ENCODE peak calls at places on chromosomes 13 and 19, in five cellular contexts. X is NCI-H446; Y is NCI-H1105; Q is activated naive CD4-positive, alpha-beta T cell; O is hippocampal formation. C is an unnamed sample.

GRCh38 chr13:45352031-45352430 is 11.0 kb upstream of the TPT1 start:
- DNase-seq in Q (no peak), Y (no peak), X (no peak), O (no peak), C (no peak)

GRCh38 chr13:111939285-111940278 is 127.4 kb upstream of the SOX1 start:
- DNase-seq in Y (peak), O (no peak), X (no peak), Q (no peak), C (no peak)

GRCh38 chr19:6767081-6767356 is 216 bp downstream of the SH2D3A start:
- DNase-seq in Q (no peak), Y (peak), O (no peak), X (no peak), C (no peak)

GRCh38 chr13:114161644-114162532 is 17.2 kb upstream of the CFAP97D2 start:
- DNase-seq in O (no peak), X (no peak), Q (no peak), Y (no peak), C (no peak)

GRCh38 chr13:60562081-60562764 is 165.2 kb downstream of the TDRD3 start:
- DNase-seq in X (no peak), Y (no peak), Q (no peak), O (no peak), C (no peak)

GRCh38 chr19:30093966-30094770 is 152.1 kb downstream of the URI1 start:
- DNase-seq in X (no peak), Q (no peak), O (no peak), Y (no peak), C (no peak)

GRCh38 chr19:13077233-13077632 is 25.4 kb downstream of the LYL1 start:
- DNase-seq in Y (no peak), X (no peak), O (no peak), Q (no peak), C (peak)

GRCh38 chr19:43525836-43526771 is 897 bp downstream of the ETHE1 start:
- DNase-seq in O (no peak), Q (peak), Y (no peak), X (no peak), C (no peak)

GRCh38 chr19:14023404-14024235 is 4.3 kb upstream of the RLN3 start:
- DNase-seq in O (no peak), Y (no peak), Q (no peak), X (no peak), C (peak)

GRCh38 chr19:16062789-16063188 is 13.5 kb upstream of the TPM4 start:
- DNase-seq in Y (peak), X (no peak), O (no peak), Q (peak), C (peak)

GRCh38 chr19:2607712-2608601 is 94.5 kb downstream of the GNG7 start:
- DNase-seq in Y (peak), Q (peak), O (no peak), X (no peak), C (no peak)

GRCh38 chr19:11054200-11054599 is 35.1 kb upstream of the LDLR start:
- DNase-seq in Q (no peak), O (no peak), X (no peak), Y (no peak), C (no peak)

GRCh38 chr13:37651371-37651770 is 52.8 kb upstream of the POSTN start:
- DNase-seq in X (no peak), Y (no peak), Q (no peak), O (no peak), C (no peak)

GRCh38 chr13:27211271-27211670 is 39.7 kb upstream of the USP12 start:
- DNase-seq in Q (no peak), O (no peak), X (no peak), Y (no peak), C (no peak)

GRCh38 chr19:55717251-55717650 is 21.0 kb downstream of the NLRP9 start:
- DNase-seq in O (no peak), Y (no peak), X (no peak), Q (no peak), C (no peak)

GRCh38 chr13:67023088-67023893 is 206.8 kb downstream of the PCDH9 start:
- DNase-seq in X (no peak), Q (no peak), Y (peak), O (no peak), C (peak)

GRCh38 chr19:48445606-48446481 is at the start of gene GRWD1:
- DNase-seq in Y (peak), Q (peak), X (peak), O (peak), C (peak)

GRCh38 chr13:44969858-44970484 is 19.3 kb downstream of the NUFIP1 start:
- DNase-seq in Y (peak), O (peak), X (peak), Q (no peak), C (no peak)

GRCh38 chr19:39038098-39038497 is 5.7 kb upstream of the FBXO27 start:
- DNase-seq in Q (no peak), O (peak), Y (no peak), X (no peak), C (peak)

GRCh38 chr19:46731007-46731501 is 14.1 kb upstream of the PRKD2 start:
- DNase-seq in X (no peak), Y (no peak), O (peak), Q (no peak), C (no peak)

GRCh38 chr19:289651-290538 is 1.3 kb downstream of the PLPP2 start:
- DNase-seq in Q (no peak), Y (no peak), X (no peak), O (no peak), C (no peak)

GRCh38 chr19:46446021-46446420 is 17.3 kb upstream of the PNMA8C start:
- DNase-seq in Y (no peak), X (no peak), O (no peak), Q (no peak), C (no peak)

GRCh38 chr13:109699628-109700071 is 86.7 kb downstream of the IRS2 start:
- DNase-seq in Q (no peak), X (no peak), Y (no peak), O (no peak), C (no peak)

GRCh38 chr13:39130298-39130697 is 92.0 kb downstream of the NHLRC3 start:
- DNase-seq in X (no peak), Y (no peak), Q (no peak), O (no peak), C (no peak)

GRCh38 chr19:32750441-32751055 is 31.0 kb downstream of the TDRD12 start:
- DNase-seq in Y (no peak), O (no peak), Q (no peak), X (no peak), C (no peak)

GRCh38 chr13:111282997-111283396 is 37.4 kb upstream of the TEX29 start:
- DNase-seq in Q (no peak), O (no peak), X (no peak), Y (no peak), C (no peak)